ENCODE peak calls at places on chromosomes 4 and X, in four cellular contexts. D, N, A and Q are unnamed samples.

GRCh38 chr4:955931-956381 is 17.4 kb downstream of the DGKQ start:
- DNase-seq in A (no peak), N (no peak), D (no peak), Q (peak; percentile 14)

GRCh38 chr4:108045687-108046024 is 56.0 kb downstream of the HADH start:
- DNase-seq in D (peak; percentile 19), N (no peak), A (no peak), Q (no peak)

GRCh38 chr4:137609693-137610450 is 77.6 kb upstream of the PCDH18 start:
- DNase-seq in N (no peak), D (peak; percentile 53), A (no peak), Q (no peak)

GRCh38 chr4:8916251-8916913 is 44.7 kb upstream of the HMX1 start:
- DNase-seq in A (peak; percentile 24), D (no peak), N (no peak), Q (no peak)

GRCh38 chr4:106497271-106497670 is 128.7 kb upstream of the GIMD1 start:
- DNase-seq in D (no peak), A (no peak), N (no peak), Q (no peak)

GRCh38 chrX:65985922-65986588 is 53.8 kb downstream of the VSIG4 start:
- DNase-seq in N (peak; percentile 17), D (peak; percentile 72), A (peak; percentile 40), Q (no peak)

GRCh38 chr4:128658214-128658621 is 151.3 kb upstream of the JADE1 start:
- DNase-seq in A (no peak), D (peak; percentile 58), N (no peak), Q (no peak)

GRCh38 chr4:79652232-79652631 is 244.2 kb upstream of the GK2 start:
- DNase-seq in N (no peak), A (no peak), D (peak; percentile 87), Q (no peak)

GRCh38 chrX:15749642-15750610 is 11.9 kb downstream of the CA5B start:
- DNase-seq in A (no peak), N (no peak), D (no peak), Q (no peak)

GRCh38 chr4:1792832-1793495 is at the start of gene FGFR3:
- DNase-seq in N (no peak), A (peak; percentile 86), D (peak; percentile 11), Q (no peak)

GRCh38 chr4:99447079-99447478 is 11.9 kb upstream of the ADH7 start:
- DNase-seq in D (peak; percentile 82), N (no peak), A (no peak), Q (no peak)

GRCh38 chr4:101306764-101307615 is 40.3 kb downstream of the PPP3CA start:
- DNase-seq in N (no peak), D (no peak), A (no peak), Q (no peak)

GRCh38 chrX:139533444-139533843 is 2.9 kb downstream of the F9 start:
- DNase-seq in D (no peak), A (no peak), N (no peak), Q (no peak)

GRCh38 chr4:147103403-147103946 is 157.8 kb upstream of the TTC29 start:
- DNase-seq in N (no peak), D (peak; percentile 96), A (no peak), Q (no peak)

GRCh38 chrX:107678957-107679740 is 50.8 kb downstream of the PRPS1 start:
- DNase-seq in A (peak; percentile 39), N (no peak), D (peak; percentile 87), Q (peak; percentile 28)

GRCh38 chr4:15925830-15926229 is 12.7 kb downstream of the FGFBP1 start:
- DNase-seq in A (no peak), N (no peak), D (no peak), Q (no peak)

GRCh38 chrX:24025741-24026402 is 1.1 kb downstream of the KLHL15 start:
- DNase-seq in D (peak; percentile 86), A (peak; percentile 70), N (no peak), Q (no peak)

GRCh38 chrX:36849407-36849806 is 158.8 kb upstream of the FAM47C start:
- DNase-seq in D (no peak), N (no peak), A (no peak), Q (no peak)

GRCh38 chrX:15158736-15159406 is 111.0 kb downstream of the ASB9 start:
- DNase-seq in A (no peak), D (no peak), N (no peak), Q (no peak)

GRCh38 chr4:74546020-74546419 is 101.1 kb downstream of the AREG start:
- DNase-seq in D (peak; percentile 96), A (no peak), N (no peak), Q (no peak)

GRCh38 chr4:74715731-74716435 is 78.4 kb downstream of the BTC start:
- DNase-seq in D (no peak), N (no peak), A (no peak), Q (no peak)

GRCh38 chr4:2788101-2788500 is 4.8 kb upstream of the SH3BP2 start:
- DNase-seq in A (no peak), N (no peak), D (no peak), Q (no peak)

GRCh38 chr4:6728320-6729029 is 12.5 kb downstream of the BLOC1S4 start:
- DNase-seq in A (peak; percentile 25), D (no peak), N (no peak), Q (no peak)

GRCh38 chr4:16967722-16968121 is 69.3 kb upstream of the LDB2 start:
- DNase-seq in A (no peak), D (no peak), N (no peak), Q (no peak)

GRCh38 chr4:835148-836002 is 9.4 kb upstream of the CPLX1 start:
- DNase-seq in N (no peak), D (no peak), A (no peak), Q (peak; percentile 15)

GRCh38 chrX:49171752-49172279 is at the start of gene PLP2:
- DNase-seq in A (no peak), N (no peak), D (peak; percentile 25), Q (peak; percentile 40)

GRCh38 chr4:152415980-152416379 is 119.9 kb downstream of the FBXW7 start:
- DNase-seq in A (no peak), N (no peak), D (peak; percentile 52), Q (no peak)

GRCh38 chr4:81422591-81422990 is 49.1 kb downstream of the RASGEF1B start:
- DNase-seq in N (no peak), A (no peak), D (no peak), Q (no peak)

GRCh38 chrX:110145305-110145704 is 142.4 kb downstream of the TMEM164 start:
- DNase-seq in A (no peak), D (no peak), N (no peak), Q (no peak)

GRCh38 chrX:110081320-110081719 is 78.4 kb downstream of the TMEM164 start:
- DNase-seq in N (no peak), D (no peak), A (no peak), Q (no peak)

GRCh38 chrX:21740329-21741274 is 17.3 kb downstream of the SMPX start:
- DNase-seq in N (no peak), D (no peak), A (no peak), Q (no peak)

GRCh38 chr4:5019796-5020195 is 538 bp upstream of the CYTL1 start:
- DNase-seq in N (no peak), D (no peak), A (peak; percentile 38), Q (no peak)

GRCh38 chr4:88411491-88412101 is 32.9 kb downstream of the HERC6 start:
- DNase-seq in A (no peak), N (no peak), D (no peak), Q (no peak)

GRCh38 chr4:20044502-20044911 is 207.2 kb upstream of the SLIT2 start:
- DNase-seq in D (peak; percentile 53), N (no peak), A (no peak), Q (no peak)

GRCh38 chrX:30652527-30653414 is 452 bp upstream of the GK start:
- DNase-seq in D (peak; percentile 93), N (peak; percentile 87), A (peak; percentile 96), Q (peak; percentile 92)

GRCh38 chr4:79964715-79965345 is 108.2 kb downstream of the ANTXR2 start:
- DNase-seq in N (peak; percentile 53), A (peak; percentile 78), D (no peak), Q (peak; percentile 42)

GRCh38 chrX:134235236-134235635 is 1.7 kb upstream of the CCDC160 start:
- DNase-seq in D (no peak), A (no peak), N (no peak), Q (no peak)

GRCh38 chr4:37891221-37892159 is 606 bp downstream of the TBC1D1 start:
- DNase-seq in D (no peak), N (peak; percentile 11), A (peak; percentile 46), Q (no peak)
- TF ChIP-seq CTCF in D (no peak), N (no peak), A (no peak), Q (no peak)

DNA sequence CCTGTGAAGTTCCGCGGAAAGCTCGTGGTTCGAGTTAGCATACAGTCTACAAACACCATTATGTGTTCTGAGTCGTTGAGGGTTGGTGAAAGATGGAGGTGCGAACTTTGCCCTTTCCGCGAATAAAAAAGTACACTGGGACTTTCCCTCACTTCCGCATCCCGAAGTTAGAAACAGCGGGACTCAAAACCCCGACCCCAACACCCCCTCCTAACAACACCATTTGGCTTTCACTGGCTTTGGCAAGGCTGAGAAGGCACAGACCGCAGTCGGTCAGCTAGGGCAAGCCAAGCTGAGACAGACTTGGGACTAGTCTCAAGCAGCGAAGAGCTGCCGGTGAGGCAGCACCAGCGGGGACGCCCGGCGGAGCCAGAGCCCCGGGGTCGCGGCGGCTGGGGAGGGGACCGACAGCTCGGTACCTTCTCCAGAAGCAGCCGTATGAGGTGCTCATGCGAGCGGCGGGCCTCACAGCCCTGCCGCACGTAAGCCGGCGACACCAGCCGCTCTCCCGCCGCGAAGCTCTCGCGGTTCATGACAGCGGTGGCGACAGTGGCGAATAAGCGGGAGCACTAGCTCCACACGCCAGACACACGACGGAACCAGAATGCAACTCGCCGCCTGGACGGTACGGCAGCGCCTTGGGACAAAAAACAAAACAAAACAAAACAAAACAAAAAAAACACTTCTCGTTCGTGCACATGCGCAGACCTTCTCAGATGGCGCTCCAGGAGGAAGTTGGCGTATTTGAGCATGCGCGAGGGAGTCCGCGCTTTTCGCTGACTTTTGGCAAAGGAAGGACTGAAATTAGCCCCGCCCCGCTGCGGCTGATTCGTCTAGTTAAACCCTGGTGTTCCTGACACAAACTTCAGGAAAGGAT is at the start of gene SEPSECS:
- DNase-seq in A (peak; percentile 93), N (peak; percentile 91), D (peak; percentile 99), Q (peak; percentile 89)
- TF ChIP-seq CTCF in A (no peak), N (no peak), D (no peak), Q (no peak)

GRCh38 chr4:117447925-117448324 is 362.5 kb upstream of the TRAM1L1 start:
- DNase-seq in N (peak; percentile 6), D (no peak), A (peak; percentile 51), Q (peak; percentile 15)
- TF ChIP-seq CTCF in N (peak; percentile 50), D (no peak), A (peak; percentile 67), Q (no peak)

DNA sequence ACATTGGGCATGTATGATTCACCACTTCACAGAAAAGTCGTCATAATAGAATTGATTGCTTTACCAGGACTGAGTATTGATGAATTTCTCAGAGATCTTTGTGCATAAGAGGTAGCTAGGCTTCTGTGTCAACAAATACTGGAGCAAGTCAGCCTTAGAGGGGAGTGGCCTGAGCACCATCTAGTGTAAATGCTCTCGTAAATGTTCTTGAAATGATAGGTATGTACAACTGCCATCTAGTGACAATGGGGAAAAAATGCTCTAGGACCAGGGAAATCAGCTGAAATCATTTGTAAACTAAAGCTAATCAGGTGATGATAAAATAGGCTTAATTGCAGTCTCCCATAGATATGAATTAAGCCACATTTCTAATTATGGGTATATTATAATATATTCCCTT is 309.4 kb upstream of the FMR1 start:
- DNase-seq in N (no peak), D (no peak), A (no peak), Q (no peak)
- TF ChIP-seq CTCF in N (no peak), D (no peak), A (peak; percentile 15), Q (no peak)

GRCh38 chrX:131747173-131747572 is 203.3 kb downstream of the OR13H1 start:
- DNase-seq in D (no peak), A (no peak), N (no peak), Q (no peak)

GRCh38 chrX:131752493-131753198 is 208.8 kb downstream of the OR13H1 start:
- DNase-seq in N (no peak), D (no peak), A (no peak), Q (no peak)
- TF ChIP-seq CTCF in N (no peak), D (no peak), A (no peak), Q (no peak)